ENCODE peak calls at places on chromosomes 3 and 15, in seven cellular contexts. F, R, V, Q, B, K and O are unnamed samples.

GRCh38 chr3:129238945-129239705 is 10.3 kb upstream of the COPG1 start:
- DNase-seq in V (no peak), Q (no peak), B (no peak), R (peak), F (no peak), K (peak), O (no peak)

GRCh38 chr3:31312400-31312799 is 220.3 kb upstream of the STT3B start:
- DNase-seq in F (no peak), K (no peak), R (no peak), B (no peak), Q (no peak), V (no peak), O (no peak)

GRCh38 chr3:53768478-53769459 is 77.5 kb downstream of the CHDH start:
- DNase-seq in K (no peak), Q (no peak), B (no peak), R (no peak), F (no peak), V (no peak), O (no peak)

GRCh38 chr15:44058126-44058525 is 136.9 kb downstream of the FRMD5 start:
- DNase-seq in R (no peak), K (no peak), V (no peak), Q (no peak), B (no peak), F (no peak), O (no peak)

GRCh38 chr3:117562000-117562399 is 852.4 kb downstream of the TUSC7 start:
- DNase-seq in B (no peak), Q (no peak), F (no peak), R (no peak), V (no peak), K (no peak), O (no peak)

GRCh38 chr15:52441846-52442245 is 86.8 kb downstream of the MYO5A start:
- DNase-seq in F (no peak), R (peak), V (no peak), B (no peak), Q (no peak), K (no peak), O (no peak)

GRCh38 chr3:31364711-31365110 is 168.0 kb upstream of the STT3B start:
- DNase-seq in V (no peak), K (no peak), B (peak), F (no peak), Q (no peak), R (peak), O (no peak)

GRCh38 chr3:102057781-102058421 is 208.6 kb downstream of the NFKBIZ start:
- DNase-seq in F (no peak), Q (no peak), B (no peak), R (no peak), V (no peak), K (peak), O (no peak)

GRCh38 chr3:50272911-50273688 is 4.2 kb downstream of the SEMA3B start:
- DNase-seq in K (peak), F (peak), V (peak), R (peak), Q (no peak), B (peak), O (no peak)

GRCh38 chr3:40841131-40841530 is 316.4 kb downstream of the ZNF621 start:
- DNase-seq in R (no peak), Q (no peak), F (no peak), B (no peak), V (no peak), K (no peak), O (no peak)

GRCh38 chr3:43217633-43218032 is 68.7 kb upstream of the SNRK start:
- DNase-seq in V (no peak), B (no peak), Q (no peak), R (peak), F (no peak), K (no peak), O (no peak)

GRCh38 chr3:196569003-196569516 is 600 bp downstream of the FBXO45 start:
- DNase-seq in V (peak), K (peak), F (peak), B (peak), R (peak), Q (no peak), O (no peak)

GRCh38 chr3:7038394-7038793 is 177.5 kb downstream of the GRM7 start:
- DNase-seq in B (no peak), K (no peak), Q (no peak), V (no peak), R (no peak), F (no peak), O (no peak)

GRCh38 chr3:171364500-171364899 is 95.7 kb downstream of the TNIK start:
- DNase-seq in R (no peak), F (no peak), B (no peak), K (no peak), Q (no peak), V (no peak), O (no peak)

GRCh38 chr3:1666865-1667264 is 431.8 kb upstream of the CNTN4 start:
- DNase-seq in Q (no peak), K (no peak), V (no peak), R (no peak), F (no peak), B (no peak), O (no peak)

GRCh38 chr3:144524531-144524930 is 552.9 kb downstream of the DIPK2A start:
- DNase-seq in Q (no peak), B (no peak), R (no peak), K (no peak), V (no peak), F (no peak), O (no peak)

GRCh38 chr15:31342781-31343626 is 16.4 kb downstream of the KLF13 start:
- DNase-seq in B (no peak), F (no peak), R (no peak), V (no peak), Q (no peak), K (peak), O (no peak)

GRCh38 chr3:174287601-174288180 is 571.4 kb upstream of the NAALADL2 start:
- DNase-seq in K (no peak), Q (no peak), R (no peak), F (no peak), B (no peak), V (no peak), O (no peak)

GRCh38 chr15:90044191-90044590 is 43.1 kb downstream of the ZNF710 start:
- DNase-seq in B (no peak), R (no peak), Q (no peak), K (no peak), V (peak), F (no peak), O (no peak)

GRCh38 chr15:44265757-44266156 is 22.8 kb upstream of the GOLM2 start:
- DNase-seq in V (no peak), B (peak), K (no peak), F (no peak), Q (no peak), R (no peak), O (no peak)

GRCh38 chr3:54458357-54458756 is 336.0 kb downstream of the CACNA2D3 start:
- DNase-seq in R (no peak), K (no peak), F (no peak), B (no peak), Q (no peak), V (no peak), O (no peak)

GRCh38 chr3:54228806-54229205 is 106.5 kb downstream of the CACNA2D3 start:
- DNase-seq in V (no peak), R (no peak), B (no peak), K (no peak), Q (no peak), F (no peak), O (no peak)

GRCh38 chr3:138082085-138082991 is 33.1 kb downstream of the DZIP1L start:
- DNase-seq in Q (peak), B (peak), R (peak), K (peak), F (no peak), V (no peak), O (no peak)

GRCh38 chr3:112403101-112403500 is 70.1 kb downstream of the CD200 start:
- DNase-seq in F (no peak), Q (no peak), K (no peak), V (no peak), B (no peak), R (no peak), O (no peak)

GRCh38 chr15:40325188-40325587 is 1.7 kb downstream of the INAFM2 start:
- DNase-seq in K (no peak), R (peak), V (no peak), F (no peak), Q (no peak), B (no peak), O (no peak)

DNA sequence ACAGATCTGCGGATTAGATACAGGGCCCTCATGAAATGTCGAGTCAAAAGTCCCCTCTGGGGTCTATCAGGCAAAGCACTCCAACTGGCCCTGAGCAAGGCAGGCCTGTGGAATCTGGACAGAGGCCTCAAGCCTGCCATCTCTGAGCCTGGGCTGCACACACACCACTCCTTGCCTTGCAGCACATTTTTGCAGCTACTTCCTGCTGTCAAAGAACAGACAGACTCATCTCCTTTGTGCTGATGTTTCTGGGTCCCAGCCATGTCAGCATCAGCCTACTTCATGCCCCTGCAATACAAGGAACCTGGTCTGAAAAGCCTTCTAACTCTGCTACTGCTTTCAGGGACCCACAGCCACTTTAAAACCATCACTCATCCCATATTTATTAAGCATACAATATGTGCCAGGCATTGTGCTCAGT is 60.6 kb upstream of the IL12A start:
- DNase-seq in F (no peak), K (no peak), V (no peak), R (peak), B (peak), Q (no peak), O (no peak)
- H3K27ac ChIP-seq in F (no peak), K (no peak), V (no peak), R (peak), B (peak), Q (peak), O (peak)

GRCh38 chr3:127899769-127900168 is 15.3 kb upstream of the KBTBD12 start:
- DNase-seq in F (no peak), K (no peak), R (no peak), Q (no peak), V (no peak), B (no peak), O (no peak)

GRCh38 chr3:127902486-127902885 is 12.5 kb upstream of the KBTBD12 start:
- DNase-seq in F (no peak), B (no peak), K (no peak), Q (no peak), R (no peak), V (no peak), O (no peak)

GRCh38 chr3:127899200-127899599 is 15.8 kb upstream of the KBTBD12 start:
- DNase-seq in B (no peak), R (no peak), K (no peak), F (no peak), V (no peak), Q (no peak), O (no peak)

GRCh38 chr3:127900536-127900935 is 14.5 kb upstream of the KBTBD12 start:
- DNase-seq in B (no peak), F (no peak), Q (no peak), K (no peak), V (no peak), R (no peak), O (no peak)

DNA sequence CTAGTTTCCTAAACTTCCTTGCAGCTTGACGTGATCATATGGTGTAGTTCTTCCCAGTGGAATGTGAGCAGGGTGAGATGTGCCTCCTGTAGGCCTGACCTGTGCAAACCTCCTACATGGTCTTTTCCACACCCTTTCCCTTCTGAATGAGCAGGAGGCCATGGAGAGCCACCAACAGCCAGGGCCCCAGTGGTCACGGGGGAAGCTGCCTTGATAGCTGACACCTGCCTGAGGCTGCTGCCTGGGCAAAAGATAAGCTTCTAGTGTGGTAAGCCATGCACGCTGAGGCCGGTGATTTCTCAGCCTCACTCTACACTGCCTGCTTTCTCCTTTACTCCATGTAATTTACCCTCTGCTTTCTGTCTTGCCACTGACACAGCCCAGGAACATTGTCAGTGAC is 11.4 kb upstream of the KBTBD12 start:
- DNase-seq in V (no peak), K (no peak), F (no peak), Q (no peak), B (no peak), R (no peak), O (no peak)
- H3K27ac ChIP-seq in V (no peak), K (no peak), F (no peak), Q (no peak), B (no peak), R (no peak), O (no peak)

GRCh38 chr15:65550681-65551098 is 20.4 kb downstream of the HACD3 start:
- DNase-seq in V (no peak), F (no peak), B (no peak), Q (peak), K (no peak), R (peak), O (no peak)
- H3K27ac ChIP-seq in V (no peak), F (no peak), B (no peak), Q (no peak), K (no peak), R (no peak), O (no peak)

GRCh38 chr15:28888900-28889299 is 3.1 kb downstream of the APBA2 start:
- DNase-seq in B (no peak), F (no peak), Q (no peak), R (no peak), K (no peak), V (no peak), O (no peak)

GRCh38 chr15:28892789-28893610 is 7.2 kb downstream of the APBA2 start:
- DNase-seq in R (peak), V (no peak), B (no peak), K (no peak), F (no peak), Q (no peak), O (no peak)

GRCh38 chr15:28891588-28891987 is 5.8 kb downstream of the APBA2 start:
- DNase-seq in B (peak), K (no peak), V (no peak), Q (no peak), F (no peak), R (peak), O (no peak)

GRCh38 chr15:28889346-28889745 is 3.6 kb downstream of the APBA2 start:
- DNase-seq in K (no peak), B (no peak), V (no peak), R (no peak), Q (no peak), F (no peak), O (no peak)

GRCh38 chr15:28890711-28891495 is 5.1 kb downstream of the APBA2 start:
- DNase-seq in V (no peak), R (no peak), K (peak), F (no peak), Q (no peak), B (no peak), O (no peak)
- H3K27ac ChIP-seq in V (no peak), R (peak), K (peak), F (no peak), Q (no peak), B (no peak), O (no peak)

DNA sequence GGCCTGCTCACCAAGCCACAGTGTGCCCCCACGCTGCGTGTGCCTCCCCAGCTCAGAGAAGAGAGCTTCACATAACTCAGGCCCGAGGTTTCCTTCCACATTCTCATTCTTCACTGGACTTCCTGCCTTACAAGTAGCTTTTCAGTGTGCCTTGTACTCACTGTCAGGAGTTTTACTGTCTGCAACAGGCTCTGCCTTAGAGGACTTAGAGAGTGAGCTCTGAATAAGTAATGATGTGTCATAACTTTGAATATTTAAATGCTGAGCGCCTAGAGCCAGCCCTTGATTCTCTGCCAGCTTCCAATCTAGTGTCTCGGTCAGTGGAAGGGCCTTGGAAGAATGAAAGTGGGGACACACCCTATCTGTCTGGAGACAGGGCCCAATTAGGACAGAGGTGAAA is 41.8 kb downstream of the ITGB5 start:
- DNase-seq in K (no peak), R (peak), B (peak), Q (no peak), V (no peak), F (no peak), O (no peak)
- H3K27ac ChIP-seq in K (no peak), R (peak), B (peak), Q (peak), V (peak), F (peak), O (peak)